ENCODE peak calls at places on chromosomes 13 and 19, in four cellular contexts. H is thoracic aorta; R is EH; O is CD8-positive, alpha-beta memory T cell. W is an unnamed sample.

GRCh38 chr13:62185631-62186256 is 770.1 kb upstream of the PCDH20 start:
- DNase-seq in H (no peak), R (no peak), O (no peak), W (no peak)

GRCh38 chr19:14401468-14401867 is 17.7 kb downstream of the DDX39A start:
- DNase-seq in H (no peak), R (no peak), O (no peak), W (no peak)

GRCh38 chr19:15303105-15303780 is 29.1 kb downstream of the BRD4 start:
- DNase-seq in H (no peak), R (peak; percentile 52), O (no peak), W (no peak)

GRCh38 chr19:18408053-18408476 is 10.6 kb upstream of the LRRC25 start:
- DNase-seq in H (no peak), R (no peak), O (no peak), W (peak; percentile 17)

GRCh38 chr19:53960187-53960586 is 2.5 kb upstream of the CACNG8 start:
- DNase-seq in H (no peak), R (no peak), O (no peak), W (no peak)

GRCh38 chr13:77545626-77546412 is 10.3 kb downstream of the SCEL start:
- DNase-seq in H (no peak), R (no peak), O (no peak), W (no peak)

GRCh38 chr19:18865973-18866799 is 29.8 kb downstream of the CERS1 start:
- DNase-seq in H (no peak), R (peak; percentile 62), O (peak; percentile 59), W (peak; percentile 15)

GRCh38 chr13:110680852-110681251 is 25.1 kb downstream of the CARS2 start:
- DNase-seq in H (no peak), R (peak; percentile 6), O (no peak), W (no peak)

GRCh38 chr13:110170020-110170790 is 136.8 kb downstream of the COL4A1 start:
- DNase-seq in H (no peak), R (no peak), O (no peak), W (no peak)

GRCh38 chr13:19586904-19587634 is 25.7 kb upstream of the TPTE2 start:
- DNase-seq in H (no peak), R (peak; percentile 79), O (peak; percentile 46), W (no peak)

GRCh38 chr19:45275370-45275971 is 24.4 kb downstream of the MARK4 start:
- DNase-seq in H (no peak), R (peak; percentile 34), O (no peak), W (peak; percentile 1)

GRCh38 chr19:49546825-49547565 is 19.2 kb downstream of the RCN3 start:
- DNase-seq in H (peak; percentile 47), R (peak; percentile 90), O (peak; percentile 41), W (peak; percentile 57)